ENCODE peak calls at places on chromosomes 12 and 14, in ten cellular contexts. Q is GM23248; E is ovary; H is prostate gland; W is mammary epithelial cell; S is left ventricle myocardium inferior; F is iPS DF 6.9; M is mesendoderm; N is transverse colon; D is CD8-positive, alpha-beta T cell. U is an unnamed sample. For H3K4me1, the result is how much of the 10 kb centered on the place peaks cover.

GRCh38 chr12:43105426-43105981 is 446.5 kb downstream of the ADAMTS20 start:
- DNase-seq in Q (no peak), E (no peak), H (no peak), W (no peak), S (no peak), F (no peak), M (peak), N (no peak), D (no peak), U (no peak)

GRCh38 chr12:82952946-82953345 is 266.2 kb downstream of the TMTC2 start:
- DNase-seq in Q (no peak), E (no peak), H (peak), W (peak), S (no peak), F (no peak), M (peak), N (no peak), D (no peak), U (no peak)

GRCh38 chr14:51581017-51581881 is 70.5 kb upstream of the FRMD6 start:
- DNase-seq in Q (peak), E (no peak), H (no peak), W (peak), S (no peak), F (no peak), M (no peak), N (no peak), D (no peak), U (no peak)

GRCh38 chr14:91714805-91715204 is 17.1 kb downstream of the CATSPERB start:
- DNase-seq in Q (no peak), E (no peak), H (no peak), W (no peak), S (no peak), F (no peak), M (peak), N (no peak), D (peak), U (no peak)

GRCh38 chr12:5166976-5167375 is 123.3 kb downstream of the KCNA5 start:
- DNase-seq in Q (peak), E (no peak), H (no peak), W (peak), S (no peak), F (no peak), M (peak), N (no peak), D (no peak), U (no peak)

GRCh38 chr14:92877757-92878431 is 45.1 kb upstream of the CHGA start:
- DNase-seq in Q (no peak), E (peak), H (no peak), W (no peak), S (peak), F (peak), M (peak), N (no peak), D (no peak), U (peak)

GRCh38 chr12:104683831-104684503 is 227.2 kb downstream of the CHST11 start:
- DNase-seq in Q (no peak), E (no peak), H (no peak), W (no peak), S (no peak), F (no peak), M (no peak), N (no peak), D (no peak), U (no peak)

GRCh38 chr12:62843714-62844113 is 91.2 kb downstream of the PPM1H start:
- DNase-seq in Q (no peak), E (no peak), H (no peak), W (no peak), S (no peak), F (no peak), M (peak), N (no peak), D (no peak), U (no peak)

GRCh38 chr12:51368640-51369517 is 22.3 kb downstream of the GALNT6 start:
- DNase-seq in Q (no peak), E (no peak), H (peak), W (peak), S (no peak), F (no peak), M (no peak), N (peak), D (peak), U (peak)

GRCh38 chr12:12936983-12937491 is 14.9 kb downstream of the GPRC5D start:
- DNase-seq in Q (no peak), E (no peak), H (no peak), W (no peak), S (no peak), F (no peak), M (no peak), N (no peak), D (no peak), U (no peak)

GRCh38 chr12:18250313-18250916 is 10.9 kb upstream of the PIK3C2G start:
- DNase-seq in Q (peak), E (peak), H (peak), W (peak), S (no peak), F (peak), M (peak), N (no peak), D (no peak), U (no peak)

GRCh38 chr12:98007963-98008362 is 507.4 kb upstream of the TMPO start:
- DNase-seq in Q (no peak), E (no peak), H (no peak), W (no peak), S (no peak), F (no peak), M (no peak), N (no peak), D (no peak), U (no peak)

GRCh38 chr14:91252901-91253794 is 8.6 kb upstream of the GPR68 start:
- DNase-seq in Q (peak), E (peak), H (peak), W (no peak), S (peak), F (no peak), M (peak), N (peak), D (no peak), U (peak)

GRCh38 chr12:52442600-52443061 is 8.5 kb upstream of the KRT75 start:
- DNase-seq in Q (peak), E (no peak), H (no peak), W (peak), S (no peak), F (peak), M (peak), N (no peak), D (no peak), U (peak)

GRCh38 chr12:115224031-115224430 is 540.1 kb upstream of the TBX3 start:
- DNase-seq in Q (peak), E (no peak), H (no peak), W (no peak), S (no peak), F (no peak), M (no peak), N (no peak), D (no peak), U (no peak)

GRCh38 chr12:49865109-49865781 is 22.3 kb upstream of the BCDIN3D start:
- DNase-seq in Q (no peak), E (no peak), H (no peak), W (no peak), S (no peak), F (no peak), M (no peak), N (no peak), D (no peak), U (no peak)

GRCh38 chr12:43921666-43922337 is 85.9 kb downstream of the TMEM117 start:
- DNase-seq in Q (peak), E (no peak), H (no peak), W (no peak), S (no peak), F (no peak), M (peak), N (no peak), D (no peak), U (no peak)

GRCh38 chr12:22738945-22739344 is 114.0 kb downstream of the ETNK1 start:
- DNase-seq in Q (no peak), E (no peak), H (no peak), W (peak), S (no peak), F (no peak), M (no peak), N (no peak), D (no peak), U (no peak)

GRCh38 chr14:106813477-106813823 is 1287.1 kb downstream of the TMEM121 start:
- DNase-seq in Q (no peak), E (no peak), H (no peak), W (no peak), S (no peak), F (no peak), M (no peak), N (no peak), D (no peak), U (no peak)

GRCh38 chr12:111454716-111455447 is 49.2 kb downstream of the SH2B3 start:
- DNase-seq in Q (no peak), E (no peak), H (no peak), W (no peak), S (no peak), F (no peak), M (no peak), N (no peak), D (no peak), U (peak)

GRCh38 chr12:9640024-9640423 is 29.5 kb upstream of the CLEC2D start:
- DNase-seq in Q (no peak), E (no peak), H (no peak), W (no peak), S (no peak), F (no peak), M (no peak), N (no peak), D (no peak), U (no peak)

GRCh38 chr14:31326111-31326510 is 94.2 kb downstream of the HEATR5A start:
- DNase-seq in Q (peak), E (no peak), H (no peak), W (peak), S (no peak), F (no peak), M (peak), N (no peak), D (no peak), U (no peak)

GRCh38 chr14:77914073-77914721 is 114.3 kb downstream of the ADCK1 start:
- DNase-seq in Q (no peak), E (no peak), H (no peak), W (no peak), S (no peak), F (no peak), M (peak), N (no peak), D (no peak), U (no peak)

GRCh38 chr12:11953523-11953922 is 117.2 kb upstream of the BCL2L14 start:
- DNase-seq in Q (no peak), E (no peak), H (no peak), W (no peak), S (no peak), F (no peak), M (no peak), N (no peak), D (no peak), U (no peak)

GRCh38 chr12:101019667-101020066 is 190.4 kb downstream of the SLC5A8 start:
- DNase-seq in Q (no peak), E (no peak), H (no peak), W (peak), S (no peak), F (no peak), M (no peak), N (no peak), D (no peak), U (no peak)

GRCh38 chr12:76470028-76470939 is 89.3 kb downstream of the OSBPL8 start:
- DNase-seq in Q (peak), E (no peak), H (no peak), W (peak), S (no peak), F (no peak), M (peak), N (no peak), D (no peak), U (no peak)

GRCh38 chr12:32334384-32334783 is 65.0 kb upstream of the FGD4 start:
- DNase-seq in Q (no peak), E (no peak), H (no peak), W (no peak), S (no peak), F (no peak), M (no peak), N (no peak), D (no peak), U (no peak)

DNA sequence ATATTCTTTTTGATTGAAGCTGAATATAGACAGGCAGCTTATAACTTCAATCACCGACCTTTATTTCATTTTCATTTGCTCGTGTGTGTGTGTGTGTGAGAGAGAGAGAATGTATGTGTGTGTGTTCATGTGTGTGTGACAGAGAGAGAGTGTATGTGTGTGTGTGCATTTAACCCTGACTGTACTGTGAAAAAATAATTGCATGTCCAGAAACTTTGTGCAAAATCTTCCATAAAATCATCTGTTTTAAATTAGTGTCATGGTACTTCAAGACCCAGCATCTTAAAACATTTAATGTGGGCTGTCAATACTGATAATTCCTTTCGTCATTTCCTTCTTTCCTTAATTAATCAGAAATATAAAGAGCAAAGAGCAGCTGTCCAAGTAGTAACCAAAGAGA is 1.6 kb downstream of the DCN start:
- DNase-seq in Q (peak), E (no peak), H (no peak), W (no peak), S (no peak), F (no peak), M (no peak), N (no peak), D (no peak), U (no peak)
- H3K4me3 ChIP-seq in Q (peak), E (peak), H (peak), W (no peak), S (peak), F (no peak), M (no peak), N (peak), D (no peak), U (no peak)

DNA sequence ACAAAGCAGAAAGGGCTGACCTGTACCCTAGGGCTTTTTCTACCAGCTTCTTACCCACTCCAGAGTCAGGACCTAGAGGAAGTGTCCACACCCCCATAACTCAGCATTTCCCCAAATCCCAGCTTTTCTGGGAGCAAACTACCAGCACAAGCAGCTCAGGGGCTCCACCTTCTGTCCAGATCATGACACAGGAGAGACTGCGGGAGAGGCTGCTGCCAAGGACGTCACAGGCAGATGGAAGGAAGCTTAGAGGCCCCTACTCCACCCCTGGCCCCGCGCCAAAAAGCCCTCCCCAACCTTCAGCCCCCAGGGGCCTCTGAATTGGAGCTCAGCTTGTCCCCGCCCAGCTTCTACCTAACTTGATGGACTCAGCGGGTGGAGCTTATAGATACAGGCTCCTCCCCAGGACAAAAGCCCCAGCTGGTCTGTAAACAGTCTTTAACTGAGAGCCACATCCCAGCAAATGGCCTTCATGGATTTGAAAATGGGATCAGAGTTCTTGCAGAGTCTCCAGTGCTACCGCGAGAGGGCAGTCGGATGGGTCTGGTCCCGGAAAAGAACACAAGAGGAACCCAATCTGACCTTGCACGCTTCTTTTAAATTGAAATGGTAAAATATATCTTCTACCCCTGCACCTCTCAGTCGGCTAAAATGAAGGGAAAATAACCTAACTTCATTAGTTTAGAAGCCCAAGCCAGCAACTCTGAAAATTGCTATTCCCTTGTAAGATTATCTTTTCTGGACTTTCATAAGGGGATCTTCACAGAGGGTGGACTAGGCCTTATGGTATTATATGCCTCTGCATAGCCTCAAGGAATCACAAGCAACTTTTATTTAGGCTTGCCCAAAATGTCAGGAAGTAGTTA is 6.8 kb upstream of the BAZ2A start:
- DNase-seq in Q (peak), E (peak), H (peak), W (peak), S (peak), F (peak), M (peak), N (peak), D (peak), U (peak)
- H3K4me1 ChIP-seq in Q (under half), E (under half), H (under half), W (under half), S (half or more), F (under half), M (under half), N (under half), D (under half), U (half or more)

GRCh38 chr12:120230974-120231315 is 30.0 kb upstream of the RPLP0 start:
- DNase-seq in Q (no peak), E (no peak), H (no peak), W (no peak), S (no peak), F (no peak), M (no peak), N (no peak), D (no peak), U (no peak)

GRCh38 chr12:120229071-120229582 is 28.2 kb upstream of the RPLP0 start:
- DNase-seq in Q (no peak), E (peak), H (no peak), W (peak), S (no peak), F (no peak), M (peak), N (no peak), D (no peak), U (no peak)

GRCh38 chr12:120229583-120230325 is 28.8 kb upstream of the RPLP0 start:
- DNase-seq in Q (peak), E (no peak), H (no peak), W (peak), S (no peak), F (no peak), M (peak), N (peak), D (no peak), U (no peak)

GRCh38 chr12:120230326-120230973 is 29.5 kb upstream of the RPLP0 start:
- DNase-seq in Q (peak), E (peak), H (peak), W (peak), S (peak), F (peak), M (peak), N (peak), D (no peak), U (peak)

DNA sequence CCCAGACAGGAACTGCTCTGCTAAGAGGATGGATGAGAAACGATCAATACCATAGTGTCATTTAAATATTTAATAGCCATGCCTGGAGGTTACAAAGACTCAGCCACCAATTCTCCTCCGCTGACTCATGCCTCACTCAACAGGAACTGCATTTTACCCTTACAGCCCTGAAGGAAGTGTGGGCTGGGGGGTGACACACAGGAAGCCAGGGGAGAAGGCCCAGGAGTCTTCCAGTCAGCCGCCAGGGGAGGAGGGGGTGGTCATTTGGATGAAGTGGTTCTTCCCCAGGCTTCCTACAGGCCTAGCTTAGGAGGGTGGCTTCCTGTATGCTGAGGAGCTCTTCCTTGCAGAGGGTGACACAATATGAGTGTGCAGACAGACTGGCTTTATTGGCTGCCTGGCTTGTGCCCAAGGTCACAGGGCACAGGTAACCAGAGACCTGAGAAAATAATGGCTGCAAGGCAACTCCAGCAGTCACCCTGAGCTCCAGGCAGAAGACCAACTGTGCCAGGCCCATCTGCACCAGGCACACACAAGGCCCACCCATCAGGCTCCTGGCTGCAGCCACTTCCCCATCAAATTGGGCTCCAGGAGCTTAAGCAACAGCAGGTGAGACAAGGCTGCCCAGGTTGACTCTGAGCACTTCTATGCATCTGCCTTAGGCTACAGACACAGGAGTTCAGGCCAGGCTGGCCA is 30.6 kb upstream of the RPLP0 start:
- DNase-seq in Q (peak), E (no peak), H (no peak), W (peak), S (peak), F (no peak), M (peak), N (peak), D (peak), U (peak)
- H3K4me3 ChIP-seq in Q (peak), E (no peak), H (no peak), W (no peak), S (peak), F (no peak), M (no peak), N (no peak), D (no peak), U (no peak)

GRCh38 chr12:54357802-54358619 is 6.3 kb downstream of the GPR84 start:
- DNase-seq in Q (peak), E (no peak), H (no peak), W (no peak), S (no peak), F (no peak), M (peak), N (peak), D (no peak), U (no peak)

GRCh38 chr12:54356951-54357356 is 7.3 kb downstream of the GPR84 start:
- DNase-seq in Q (no peak), E (no peak), H (no peak), W (no peak), S (no peak), F (no peak), M (peak), N (no peak), D (no peak), U (no peak)

GRCh38 chr12:54356228-54356627 is 8.1 kb downstream of the GPR84 start:
- DNase-seq in Q (no peak), E (no peak), H (peak), W (no peak), S (no peak), F (no peak), M (no peak), N (no peak), D (no peak), U (no peak)

GRCh38 chr12:54352891-54353874 is 11.1 kb downstream of the GPR84 start:
- DNase-seq in Q (peak), E (peak), H (no peak), W (no peak), S (no peak), F (no peak), M (no peak), N (no peak), D (no peak), U (peak)

GRCh38 chr12:54355104-54355815 is 9.0 kb downstream of the GPR84 start:
- DNase-seq in Q (no peak), E (no peak), H (no peak), W (no peak), S (no peak), F (no peak), M (peak), N (no peak), D (no peak), U (no peak)
- H3K4me1 ChIP-seq in Q (under half), E (under half), H (under half), W (under half), S (half or more), F (under half), M (under half), N (under half), D (under half), U (half or more)

U was measured in body of pancreas.